ENCODE peak calls at places on chromosome 17, in nine cellular contexts. K, H, D, L, I, S, Z, M and G are unnamed samples.

GRCh38 chr17:179721-180379 is 1.6 kb downstream of the DOC2B start:
- DNase-seq in K (no peak), H (no peak), D (no peak), L (no peak), I (no peak), S (no peak), Z (no peak), M (no peak), G (no peak)

GRCh38 chr17:35016369-35016768 is 36.1 kb downstream of the LIG3 start:
- DNase-seq in K (no peak), H (no peak), D (no peak), L (no peak), I (no peak), S (no peak), Z (no peak), M (no peak), G (no peak)

GRCh38 chr17:42843358-42843934 is 934 bp upstream of the AOC2 start:
- DNase-seq in K (peak), H (peak), D (no peak), L (no peak), I (peak), S (no peak), Z (peak), M (no peak), G (peak)

GRCh38 chr17:66165537-66166123 is 26.3 kb downstream of the CEP112 start:
- DNase-seq in K (peak), H (peak), D (no peak), L (no peak), I (peak), S (no peak), Z (peak), M (no peak), G (peak)

GRCh38 chr17:37490638-37491614 is 1.2 kb downstream of the DUSP14 start:
- DNase-seq in K (no peak), H (peak), D (no peak), L (peak), I (no peak), S (no peak), Z (no peak), M (no peak), G (peak)

GRCh38 chr17:34716291-34716690 is 136.9 kb downstream of the TMEM132E start:
- DNase-seq in K (no peak), H (no peak), D (no peak), L (no peak), I (no peak), S (no peak), Z (no peak), M (no peak), G (no peak)

GRCh38 chr17:3008336-3009279 is 54.8 kb downstream of the OR1D5 start:
- DNase-seq in K (no peak), H (no peak), D (no peak), L (no peak), I (no peak), S (no peak), Z (no peak), M (no peak), G (no peak)

GRCh38 chr17:75087182-75087557 is 584 bp upstream of the SLC16A5 start:
- DNase-seq in K (no peak), H (no peak), D (no peak), L (no peak), I (no peak), S (no peak), Z (no peak), M (no peak), G (no peak)

GRCh38 chr17:65013613-65014391 is 42.7 kb downstream of the GNA13 start:
- DNase-seq in K (no peak), H (peak), D (no peak), L (no peak), I (no peak), S (no peak), Z (no peak), M (no peak), G (no peak)

GRCh38 chr17:65750678-65751077 is 189.2 kb upstream of the AXIN2 start:
- DNase-seq in K (no peak), H (peak), D (no peak), L (no peak), I (no peak), S (no peak), Z (peak), M (no peak), G (peak)

GRCh38 chr17:596763-597644 is 117.6 kb downstream of the VPS53 start:
- DNase-seq in K (no peak), H (peak), D (no peak), L (no peak), I (no peak), S (no peak), Z (peak), M (no peak), G (no peak)

GRCh38 chr17:80649200-80649644 is 104.6 kb downstream of the RPTOR start:
- DNase-seq in K (no peak), H (peak), D (no peak), L (no peak), I (no peak), S (no peak), Z (no peak), M (no peak), G (no peak)

GRCh38 chr17:8818047-8818446 is 18.9 kb upstream of the MFSD6L start:
- DNase-seq in K (no peak), H (no peak), D (no peak), L (no peak), I (no peak), S (no peak), Z (no peak), M (no peak), G (no peak)

GRCh38 chr17:76063880-76064546 is 8.3 kb downstream of the SRP68 start:
- DNase-seq in K (no peak), H (no peak), D (no peak), L (no peak), I (peak), S (no peak), Z (no peak), M (no peak), G (no peak)

GRCh38 chr17:1377334-1377733 is 22.7 kb downstream of the YWHAE start:
- DNase-seq in K (no peak), H (no peak), D (no peak), L (no peak), I (no peak), S (no peak), Z (no peak), M (no peak), G (no peak)

GRCh38 chr17:57603978-57604377 is 141.1 kb downstream of the CCDC182 start:
- DNase-seq in K (no peak), H (no peak), D (no peak), L (no peak), I (peak), S (no peak), Z (no peak), M (peak), G (peak)

GRCh38 chr17:18246880-18247612 is 11.5 kb downstream of the FLII start:
- DNase-seq in K (no peak), H (peak), D (no peak), L (no peak), I (peak), S (no peak), Z (peak), M (peak), G (peak)

GRCh38 chr17:2485543-2485942 is 26.1 kb downstream of the METTL16 start:
- DNase-seq in K (no peak), H (peak), D (no peak), L (no peak), I (no peak), S (no peak), Z (no peak), M (no peak), G (peak)

GRCh38 chr17:73865825-73866224 is 221.6 kb upstream of the SDK2 start:
- DNase-seq in K (no peak), H (no peak), D (no peak), L (no peak), I (no peak), S (no peak), Z (no peak), M (no peak), G (no peak)

GRCh38 chr17:69425978-69426377 is 11.5 kb downstream of the MAP2K6 start:
- DNase-seq in K (no peak), H (no peak), D (no peak), L (no peak), I (no peak), S (no peak), Z (no peak), M (no peak), G (no peak)